ENCODE peak calls at places on chromosomes 16 and 17, in seven cellular contexts. F, L, G, H, X, U and M are unnamed samples.
A peak's percentile ranks its signal among the peaks of the same experiment; 100 is the strongest.

GRCh38 chr17:81091774-81092517 is 57.0 kb downstream of the BAIAP2 start:
- DNase-seq in F (no peak), L (no peak), G (no peak), H (no peak), X (no peak), U (no peak), M (no peak)

GRCh38 chr16:61654962-61655361 is 381.3 kb downstream of the CDH8 start:
- DNase-seq in F (no peak), L (no peak), G (no peak), H (no peak), X (no peak), U (no peak), M (no peak)

GRCh38 chr16:4947722-4948503 is 10.2 kb upstream of the SEC14L5 start:
- DNase-seq in F (no peak), L (no peak), G (no peak), H (no peak), X (peak; percentile 92), U (no peak), M (peak; percentile 86)

GRCh38 chr17:65022751-65023421 is 33.7 kb downstream of the GNA13 start:
- DNase-seq in F (no peak), L (no peak), G (no peak), H (no peak), X (no peak), U (no peak), M (no peak)

GRCh38 chr16:4937782-4938682 is 1.1 kb upstream of the PPL start:
- DNase-seq in F (no peak), L (no peak), G (no peak), H (no peak), X (no peak), U (no peak), M (no peak)

GRCh38 chr17:49748223-49748622 is 15.7 kb downstream of the FAM117A start:
- DNase-seq in F (no peak), L (peak; percentile 25), G (no peak), H (no peak), X (no peak), U (no peak), M (no peak)

GRCh38 chr17:57490890-57491289 is 234.6 kb downstream of the MSI2 start:
- DNase-seq in F (no peak), L (no peak), G (no peak), H (no peak), X (no peak), U (no peak), M (no peak)

GRCh38 chr16:88703486-88704309 is 2.5 kb downstream of the RNF166 start:
- DNase-seq in F (peak; percentile 52), L (peak; percentile 84), G (no peak), H (peak; percentile 52), X (no peak), U (no peak), M (no peak)

GRCh38 chr17:44902135-44902760 is 3.0 kb upstream of the EFTUD2 start:
- DNase-seq in F (no peak), L (no peak), G (no peak), H (no peak), X (no peak), U (no peak), M (no peak)

GRCh38 chr16:4021070-4021779 is 95.0 kb downstream of the ADCY9 start:
- DNase-seq in F (no peak), L (no peak), G (no peak), H (no peak), X (no peak), U (no peak), M (no peak)

GRCh38 chr17:68832140-68832871 is 122.9 kb downstream of the ABCA8 start:
- DNase-seq in F (no peak), L (no peak), G (no peak), H (no peak), X (no peak), U (no peak), M (no peak)

GRCh38 chr17:33560165-33560564 is 267.1 kb upstream of the ASIC2 start:
- DNase-seq in F (no peak), L (no peak), G (no peak), H (no peak), X (no peak), U (no peak), M (no peak)

GRCh38 chr16:87963400-87963799 is 12.2 kb downstream of the BANP start:
- DNase-seq in F (peak; percentile 49), L (peak; percentile 65), G (no peak), H (no peak), X (no peak), U (no peak), M (no peak)

GRCh38 chr17:73877962-73878361 is 233.7 kb upstream of the SDK2 start:
- DNase-seq in F (no peak), L (no peak), G (no peak), H (no peak), X (no peak), U (no peak), M (peak; percentile 67)

GRCh38 chr16:1078579-1079021 is 6.1 kb downstream of the SSTR5 start:
- DNase-seq in F (no peak), L (no peak), G (no peak), H (no peak), X (no peak), U (no peak), M (peak; percentile 70)

GRCh38 chr17:50665838-50666237 is 31.2 kb downstream of the ABCC3 start:
- DNase-seq in F (no peak), L (no peak), G (no peak), H (no peak), X (no peak), U (no peak), M (no peak)

GRCh38 chr17:27339836-27340550 is 46.1 kb downstream of the WSB1 start:
- DNase-seq in F (no peak), L (no peak), G (no peak), H (no peak), X (no peak), U (no peak), M (no peak)